ENCODE peak calls at places on chromosomes 3 and 15, in nine cellular contexts. M is H9; U is NAMALWA; C is fibroblast of pulmonary artery; E is T-helper 2 cell; W is esophagus muscularis mucosa; K is tibial artery; B is left ventricle myocardium inferior; Z is activated CD4-positive, alpha-beta T cell treated with anti-CD3 and anti-CD28 coated beads, Interleukin-2, amount 10 ng/mL, durations not matched to agents 7 days and 5 days. O is an unnamed sample.

GRCh38 chr15:48761393-48762158 is 49.3 kb downstream of the CEP152 start:
- DNase-seq in E (no peak), K (no peak), C (no peak), W (no peak), B (no peak), U (no peak), M (no peak), Z (no peak), O (no peak)

GRCh38 chr15:47366884-47367283 is 350.4 kb upstream of the SEMA6D start:
- DNase-seq in Z (no peak), C (no peak), W (no peak), K (no peak), M (no peak), B (no peak), E (no peak), U (no peak), O (no peak)

GRCh38 chr3:55013145-55013544 is 85.3 kb upstream of the LRTM1 start:
- DNase-seq in W (no peak), C (peak; percentile 49), Z (no peak), K (no peak), B (no peak), E (no peak), U (no peak), M (no peak), O (no peak)

GRCh38 chr15:36161781-36162212 is 417.6 kb upstream of the CDIN1 start:
- DNase-seq in Z (no peak), W (no peak), B (peak; percentile 14), C (peak; percentile 78), E (no peak), K (peak; percentile 42), M (peak; percentile 27), U (no peak), O (no peak)

GRCh38 chr3:126124148-126124868 is 40.4 kb upstream of the SLC41A3 start:
- DNase-seq in U (peak; percentile 5), M (peak; percentile 79), Z (no peak), B (peak; percentile 7), K (peak; percentile 13), E (no peak), W (peak; percentile 86), C (no peak), O (no peak)

GRCh38 chr15:43872416-43873020 is 45.7 kb downstream of the WDR76 start:
- DNase-seq in E (no peak), B (no peak), K (no peak), C (peak; percentile 90), M (peak; percentile 62), W (no peak), Z (peak; percentile 41), U (peak; percentile 76), O (peak; percentile 1)

GRCh38 chr15:100861511-100861991 is 18.1 kb upstream of the ALDH1A3 start:
- DNase-seq in M (peak; percentile 21), C (no peak), K (no peak), B (peak; percentile 45), U (no peak), W (no peak), Z (no peak), E (no peak), O (no peak)

GRCh38 chr3:174219738-174220137 is 639.4 kb upstream of the NAALADL2 start:
- DNase-seq in B (no peak), Z (no peak), U (no peak), C (no peak), M (no peak), K (no peak), E (no peak), W (no peak), O (no peak)

GRCh38 chr15:34038023-34038403 is 991 bp downstream of the AVEN start:
- DNase-seq in W (no peak), C (no peak), M (no peak), Z (no peak), U (no peak), K (no peak), E (no peak), B (no peak), O (no peak)

GRCh38 chr15:27244047-27244446 is 273.1 kb downstream of the GABRG3 start:
- DNase-seq in B (no peak), Z (no peak), M (no peak), U (peak; percentile 33), W (no peak), K (no peak), C (no peak), E (no peak), O (no peak)

GRCh38 chr3:180802837-180803236 is 109.6 kb upstream of the FXR1 start:
- DNase-seq in E (no peak), K (no peak), C (peak; percentile 43), U (peak; percentile 50), Z (no peak), M (no peak), B (no peak), W (no peak), O (no peak)

GRCh38 chr15:48965972-48966371 is 2.3 kb upstream of the SHC4 start:
- DNase-seq in C (peak; percentile 85), K (no peak), B (no peak), Z (no peak), E (no peak), M (no peak), W (no peak), U (peak; percentile 15), O (no peak)

GRCh38 chr3:49724586-49724985 is 835 bp upstream of the GMPPB start:
- DNase-seq in W (no peak), M (peak; percentile 37), C (no peak), B (peak; percentile 15), E (peak; percentile 38), U (peak; percentile 70), K (no peak), Z (peak; percentile 29), O (peak; percentile 39)

GRCh38 chr3:38131621-38132369 is 5.1 kb downstream of the ACAA1 start:
- DNase-seq in U (peak; percentile 56), C (peak; percentile 60), W (no peak), B (no peak), M (peak; percentile 73), Z (no peak), K (peak; percentile 19), E (no peak), O (peak; percentile 9)

GRCh38 chr3:149494022-149494758 is 19.7 kb downstream of the TM4SF4 start:
- DNase-seq in K (peak; percentile 60), W (no peak), Z (peak; percentile 47), M (peak; percentile 76), U (peak; percentile 72), C (peak; percentile 89), E (no peak), B (no peak), O (no peak)

GRCh38 chr3:124057453-124057852 is 65.5 kb upstream of the ROPN1 start:
- DNase-seq in K (peak; percentile 52), E (no peak), U (no peak), B (peak; percentile 44), M (no peak), Z (no peak), C (no peak), W (no peak), O (no peak)

GRCh38 chr3:120182613-120183524 is 88.6 kb upstream of the GSK3B start:
- DNase-seq in Z (peak; percentile 21), K (no peak), B (no peak), E (no peak), W (peak; percentile 55), U (peak; percentile 9), C (peak; percentile 78), M (no peak), O (no peak)

GRCh38 chr15:89693696-89694095 is 3.1 kb downstream of the WDR93 start:
- DNase-seq in M (no peak), Z (no peak), W (no peak), C (no peak), U (no peak), E (no peak), K (no peak), B (no peak), O (no peak)

GRCh38 chr3:118781879-118782278 is 252.8 kb downstream of the IGSF11 start:
- DNase-seq in Z (no peak), U (no peak), C (no peak), E (no peak), M (no peak), B (no peak), K (no peak), W (no peak), O (no peak)

GRCh38 chr3:16550676-16551341 is 37.3 kb upstream of the RFTN1 start:
- DNase-seq in E (peak; percentile 63), K (peak; percentile 73), Z (peak; percentile 87), W (peak; percentile 93), U (peak; percentile 93), M (peak; percentile 78), C (peak; percentile 92), B (no peak), O (peak; percentile 60)

GRCh38 chr3:151230644-151231043 is 27.6 kb upstream of the GPR171 start:
- DNase-seq in E (peak; percentile 20), W (no peak), B (no peak), Z (peak; percentile 21), C (no peak), K (no peak), M (no peak), U (peak; percentile 16), O (no peak)

GRCh38 chr3:135803291-135803690 is 162.2 kb upstream of the PPP2R3A start:
- DNase-seq in M (no peak), U (no peak), B (no peak), Z (no peak), K (no peak), W (no peak), C (no peak), E (no peak), O (no peak)

GRCh38 chr3:102441832-102442231 is 7.0 kb downstream of the ZPLD1 start:
- DNase-seq in B (no peak), Z (no peak), K (no peak), W (no peak), U (no peak), E (no peak), C (no peak), M (no peak), O (no peak)

GRCh38 chr15:42474857-42475256 is 16.1 kb downstream of the ZNF106 start:
- DNase-seq in Z (no peak), K (no peak), U (no peak), M (no peak), B (no peak), C (no peak), W (no peak), E (no peak), O (no peak)

GRCh38 chr3:126110431-126111125 is 26.7 kb upstream of the SLC41A3 start:
- DNase-seq in C (no peak), K (no peak), Z (no peak), M (no peak), W (peak; percentile 91), B (no peak), U (no peak), E (no peak), O (no peak)

GRCh38 chr3:8660271-8660731 is 15.7 kb upstream of the SSUH2 start:
- DNase-seq in E (no peak), U (peak; percentile 51), W (no peak), M (no peak), B (no peak), C (peak; percentile 59), K (no peak), Z (no peak), O (no peak)

GRCh38 chr3:182725372-182726251 is 67.7 kb upstream of the ATP11B start:
- DNase-seq in C (no peak), B (no peak), K (no peak), M (no peak), W (no peak), Z (no peak), E (no peak), U (no peak), O (no peak)

GRCh38 chr3:175193815-175194518 is 334.8 kb downstream of the NAALADL2 start:
- DNase-seq in K (no peak), C (peak; percentile 33), W (no peak), B (no peak), M (no peak), E (no peak), Z (no peak), U (no peak), O (no peak)

GRCh38 chr3:100968908-100969556 is 24.2 kb downstream of the ABI3BP start:
- DNase-seq in M (no peak), E (no peak), W (no peak), Z (no peak), C (peak; percentile 20), B (peak; percentile 32), K (peak; percentile 37), U (no peak), O (no peak)

GRCh38 chr15:35777016-35777415 is 231.1 kb upstream of the DPH6 start:
- DNase-seq in E (no peak), B (no peak), Z (no peak), W (no peak), C (no peak), K (no peak), M (no peak), U (no peak), O (no peak)

GRCh38 chr15:51089041-51089440 is 5.7 kb downstream of the TNFAIP8L3 start:
- DNase-seq in U (no peak), E (no peak), W (no peak), B (no peak), C (no peak), K (no peak), Z (no peak), M (no peak), O (no peak)